ENCODE peak calls at places on chromosomes 3 and 15, in nine cellular contexts. E, A, W, G, T, X, H, L and V are unnamed samples.

GRCh38 chr3:46662771-46663551 is 30.5 kb downstream of the ALS2CL start:
- DNase-seq in E (no peak), A (no peak), T (peak), W (no peak), G (no peak), L (no peak), X (peak), H (no peak), V (no peak)

GRCh38 chr15:79195239-79195638 is 87.3 kb upstream of the ANKRD34C start:
- DNase-seq in H (no peak), A (no peak), W (no peak), X (no peak), G (no peak), T (no peak), E (no peak), L (no peak), V (no peak)

GRCh38 chr3:153277029-153277428 is 115.0 kb downstream of the RAP2B start:
- DNase-seq in X (no peak), T (no peak), W (no peak), G (peak), A (peak), L (no peak), E (no peak), H (no peak), V (no peak)

GRCh38 chr3:149368850-149369497 is 8.5 kb downstream of the TM4SF1 start:
- DNase-seq in G (no peak), H (peak), E (no peak), A (peak), X (peak), T (no peak), W (no peak), L (no peak), V (no peak)

GRCh38 chr3:53490131-53490474 is 4.3 kb upstream of the CACNA1D start:
- DNase-seq in E (no peak), L (no peak), W (no peak), G (no peak), H (no peak), A (no peak), X (no peak), T (no peak), V (no peak)

GRCh38 chr3:187368251-187368733 is at the start of gene RTP4:
- DNase-seq in A (peak), E (no peak), W (no peak), X (peak), H (no peak), T (peak), L (no peak), G (peak), V (peak)

GRCh38 chr3:107045791-107046190 is 331.4 kb upstream of the CCDC54 start:
- DNase-seq in E (no peak), A (no peak), X (no peak), T (no peak), G (no peak), W (no peak), H (no peak), L (no peak), V (peak)

GRCh38 chr15:60396964-60397771 is 618 bp downstream of the ANXA2 start:
- DNase-seq in X (peak), W (peak), L (peak), T (peak), E (no peak), A (peak), H (peak), G (peak), V (peak)

GRCh38 chr15:43775411-43775965 is 1.3 kb downstream of the ELL3 start:
- DNase-seq in H (peak), X (peak), T (peak), L (no peak), W (peak), A (peak), G (peak), E (no peak), V (peak)

GRCh38 chr15:29835301-29835700 is 13.0 kb upstream of the TJP1 start:
- DNase-seq in W (no peak), E (no peak), A (peak), H (no peak), G (no peak), T (no peak), L (no peak), X (peak), V (no peak)

GRCh38 chr3:20320489-20320888 is 134.5 kb upstream of the SGO1 start:
- DNase-seq in H (no peak), W (no peak), X (no peak), L (no peak), T (peak), E (no peak), A (no peak), G (no peak), V (no peak)

GRCh38 chr15:72338617-72339321 is 18.8 kb upstream of the CELF6 start:
- DNase-seq in H (peak), E (peak), T (peak), A (peak), L (no peak), X (peak), W (no peak), G (no peak), V (no peak)

GRCh38 chr15:68259883-68260282 is 17.7 kb upstream of the FEM1B start:
- DNase-seq in H (no peak), E (no peak), X (no peak), W (no peak), A (no peak), L (no peak), T (no peak), G (no peak), V (no peak)

GRCh38 chr3:183698318-183698731 is 728 bp downstream of the YEATS2 start:
- DNase-seq in L (no peak), W (peak), T (peak), H (peak), E (no peak), G (peak), X (peak), A (peak), V (peak)

GRCh38 chr3:182248349-182248880 is 536.7 kb downstream of the SOX2 start:
- DNase-seq in L (no peak), T (no peak), G (no peak), W (no peak), E (no peak), H (no peak), A (peak), X (no peak), V (peak)

GRCh38 chr3:149751551-149751950 is 738 bp downstream of the COMMD2 start:
- DNase-seq in H (no peak), W (peak), E (no peak), A (peak), T (no peak), X (no peak), G (no peak), L (no peak), V (no peak)

GRCh38 chr3:123395235-123395634 is 53.7 kb downstream of the ADCY5 start:
- DNase-seq in T (no peak), H (no peak), W (no peak), L (peak), A (no peak), X (no peak), G (no peak), E (no peak), V (no peak)

GRCh38 chr15:64906402-64906801 is 5.3 kb upstream of the ANKDD1A start:
- DNase-seq in W (no peak), L (no peak), G (no peak), E (no peak), A (no peak), H (no peak), T (no peak), X (no peak), V (no peak)

GRCh38 chr3:196942226-196942914 is at the start of gene NCBP2:
- DNase-seq in E (peak), A (peak), X (peak), W (peak), G (peak), H (peak), L (peak), T (peak), V (peak)

GRCh38 chr3:15847239-15847638 is 49.5 kb upstream of the ANKRD28 start:
- DNase-seq in X (no peak), A (no peak), W (no peak), G (no peak), T (no peak), E (no peak), H (no peak), L (no peak), V (no peak)

GRCh38 chr3:194939532-194939909 is 253.8 kb downstream of the FAM43A start:
- DNase-seq in G (no peak), A (no peak), W (no peak), E (no peak), T (no peak), L (no peak), H (no peak), X (no peak), V (no peak)

GRCh38 chr3:9402410-9403228 is 5.2 kb downstream of the SETD5 start:
- DNase-seq in W (peak), E (no peak), X (peak), A (no peak), G (no peak), T (peak), H (peak), L (no peak), V (peak)

GRCh38 chr3:187112934-187113793 is 26.1 kb downstream of the RPL39L start:
- DNase-seq in T (peak), X (peak), G (peak), E (no peak), W (no peak), A (peak), H (peak), L (no peak), V (peak)

DNA sequence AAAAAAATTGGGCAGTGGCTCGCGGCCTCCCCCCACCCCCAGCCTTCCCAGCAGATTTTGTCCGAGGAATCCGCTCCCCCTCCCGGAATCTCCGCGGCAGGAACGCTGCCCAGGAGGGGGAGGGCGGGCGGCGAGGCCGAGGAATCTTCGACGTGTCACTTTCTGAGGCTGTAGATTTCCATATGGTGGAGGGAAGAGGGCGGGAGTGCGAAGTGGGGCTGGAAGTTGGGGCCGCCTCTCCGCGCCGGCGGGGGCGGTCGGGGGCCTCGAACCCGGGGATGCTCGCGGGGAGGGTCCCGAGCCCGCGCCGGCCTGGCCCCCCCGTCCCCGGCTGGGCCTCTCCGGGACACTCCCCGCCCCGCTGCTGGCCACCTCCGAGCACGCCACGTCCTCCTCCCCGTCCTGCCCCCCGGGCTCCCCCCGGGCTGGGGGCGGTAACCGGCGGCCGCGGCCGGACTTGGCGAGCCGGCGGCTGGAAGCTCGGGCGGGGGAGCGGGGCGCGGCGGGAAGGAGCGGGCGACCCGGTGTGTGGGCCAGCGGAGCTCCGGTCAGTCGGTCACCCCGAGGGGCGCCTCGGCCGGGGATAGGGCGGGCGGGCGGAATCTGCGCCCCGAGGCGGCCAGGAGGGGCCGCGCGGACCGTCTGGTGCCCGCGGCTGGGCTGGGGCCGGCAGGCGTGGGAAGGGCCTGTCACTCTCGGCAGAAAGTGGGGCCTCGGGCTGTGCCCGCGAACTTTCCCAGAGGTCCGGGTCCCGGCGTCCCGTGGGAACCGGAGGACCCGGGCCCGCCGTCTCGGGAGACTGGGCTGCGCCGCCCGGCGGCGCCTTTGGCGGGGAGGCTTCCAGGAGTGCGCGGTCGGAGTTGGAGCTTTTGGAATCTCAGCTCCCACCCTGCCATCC is 949 bp downstream of the FNDC3B start:
- DNase-seq in T (peak), L (peak), A (peak), W (peak), H (peak), G (peak), X (peak), E (peak), V (peak)
- TF ChIP-seq CTCF in T (peak), L (no peak), A (peak), W (no peak), H (no peak), G (peak), X (peak), E (peak), V (no peak)

GRCh38 chr15:80936288-80937078 is 53.1 kb downstream of the MESD start:
- DNase-seq in A (no peak), G (no peak), W (no peak), H (no peak), L (no peak), T (no peak), X (no peak), E (no peak), V (no peak)
- TF ChIP-seq CTCF in A (no peak), G (no peak), W (peak), H (no peak), L (no peak), T (no peak), X (no peak), E (no peak), V (no peak)

DNA sequence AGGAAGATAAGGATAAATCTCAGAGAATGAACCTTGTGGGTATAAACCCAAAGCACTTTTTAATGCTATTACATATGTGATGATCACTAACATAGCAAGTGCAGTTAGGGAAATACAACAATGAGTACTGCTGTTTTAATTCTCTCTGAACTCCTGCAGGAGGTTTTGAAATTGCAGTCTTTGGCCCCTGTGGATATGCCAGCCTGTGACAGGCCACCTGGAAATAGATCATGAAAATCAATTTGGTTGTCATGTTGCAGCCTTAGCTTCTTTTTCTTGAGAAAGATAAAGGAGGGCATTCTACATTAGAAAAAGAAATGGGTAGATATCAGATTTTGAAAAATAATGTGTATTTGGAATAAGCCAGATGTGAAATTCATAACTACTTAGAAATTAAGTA is 103.6 kb downstream of the RSRC1 start:
- DNase-seq in T (no peak), X (no peak), W (no peak), H (no peak), L (no peak), E (no peak), A (no peak), G (no peak), V (no peak)
- TF ChIP-seq CTCF in T (no peak), X (no peak), W (no peak), H (no peak), L (no peak), E (no peak), A (no peak), G (no peak), V (no peak)

GRCh38 chr3:31210068-31210650 is 315.7 kb upstream of the GADL1 start:
- DNase-seq in T (no peak), L (no peak), H (no peak), W (peak), E (no peak), G (no peak), A (no peak), X (no peak), V (no peak)
- TF ChIP-seq CTCF in T (peak), L (no peak), H (no peak), W (peak), E (no peak), G (no peak), A (peak), X (no peak), V (no peak)